ENCODE peak calls at places on chromosomes 2 and 18, in nine cellular contexts. R is stimulated activated CD4-positive, alpha-beta T cell treated with anti-CD3 and anti-CD28 coated beads, Interleukin-2, amount 100 ng/mL, for 48 hours; T is PC-9; M is KBM-7; B is coronary artery; J is LHCN-M2; Y is HS-5; I is H4; G is HEK293T. K is an unnamed sample.

GRCh38 chr18:25298853-25299274 is 53.1 kb downstream of the ZNF521 start:
- DNase-seq in T (no peak), B (no peak), M (peak), R (no peak), I (peak), G (no peak), J (peak), Y (peak), K (no peak)

GRCh38 chr2:1227289-1227900 is 185.9 kb upstream of the TPO start:
- DNase-seq in I (no peak), R (no peak), B (no peak), T (no peak), J (no peak), Y (no peak), M (no peak), G (no peak), K (no peak)

GRCh38 chr2:37679072-37679695 is 7.7 kb upstream of the CDC42EP3 start:
- DNase-seq in B (no peak), T (no peak), G (no peak), M (no peak), J (peak), Y (no peak), I (no peak), R (no peak), K (no peak)

GRCh38 chr2:194363878-194364277 is 1293.1 kb upstream of the SLC39A10 start:
- DNase-seq in J (no peak), T (no peak), M (no peak), I (no peak), Y (no peak), G (no peak), R (no peak), B (no peak), K (no peak)

GRCh38 chr2:241070361-241070760 is 31.7 kb downstream of the MTERF4 start:
- DNase-seq in R (no peak), T (no peak), J (no peak), Y (no peak), G (no peak), I (no peak), B (no peak), M (no peak), K (no peak)

GRCh38 chr2:127196998-127197397 is 23.1 kb downstream of the CYP27C1 start:
- DNase-seq in G (no peak), B (no peak), T (no peak), J (no peak), I (no peak), R (no peak), M (peak), Y (no peak), K (no peak)

GRCh38 chr2:218727502-218728165 is 17.0 kb downstream of the TTLL4 start:
- DNase-seq in G (no peak), I (peak), T (peak), M (peak), J (peak), B (no peak), R (no peak), Y (no peak), K (no peak)

GRCh38 chr18:21593540-21594257 is 6.8 kb downstream of the ESCO1 start:
- DNase-seq in T (no peak), Y (no peak), J (no peak), M (no peak), R (no peak), B (no peak), G (peak), I (no peak), K (no peak)

GRCh38 chr2:36513661-36514060 is 84.3 kb downstream of the FEZ2 start:
- DNase-seq in J (no peak), M (no peak), Y (no peak), G (no peak), B (no peak), T (no peak), I (no peak), R (no peak), K (no peak)

GRCh38 chr2:195864316-195864715 is 204.3 kb downstream of the DNAH7 start:
- DNase-seq in G (no peak), R (no peak), Y (no peak), J (no peak), M (no peak), B (no peak), T (no peak), I (no peak), K (no peak)

GRCh38 chr18:47263197-47263827 is 11.9 kb upstream of the SKOR2 start:
- DNase-seq in B (no peak), R (no peak), T (no peak), M (no peak), Y (no peak), G (no peak), I (no peak), J (no peak), K (no peak)

GRCh38 chr2:65017335-65017734 is 28.1 kb downstream of the SLC1A4 start:
- DNase-seq in G (no peak), Y (no peak), B (no peak), I (no peak), J (no peak), R (no peak), T (no peak), M (peak), K (no peak)

GRCh38 chr2:119389615-119390306 is 23.0 kb downstream of the DBI start:
- DNase-seq in G (no peak), R (no peak), J (peak), T (peak), B (no peak), Y (no peak), I (peak), M (peak), K (no peak)

GRCh38 chr2:68839260-68839833 is 31.9 kb downstream of the BMP10 start:
- DNase-seq in Y (no peak), G (peak), M (peak), J (no peak), R (no peak), B (no peak), T (no peak), I (no peak), K (no peak)

GRCh38 chr2:219451626-219452360 is 17.1 kb downstream of the SPEG start:
- DNase-seq in M (no peak), R (no peak), I (no peak), B (peak), T (no peak), J (no peak), G (no peak), Y (no peak), K (no peak)

GRCh38 chr2:152455738-152456137 is 120.8 kb downstream of the FMNL2 start:
- DNase-seq in T (no peak), Y (no peak), I (no peak), G (no peak), B (no peak), J (no peak), M (no peak), R (no peak), K (no peak)

GRCh38 chr2:27809761-27810241 is 38.3 kb downstream of the MRPL33 start:
- DNase-seq in B (no peak), M (peak), G (no peak), I (no peak), R (no peak), Y (peak), T (peak), J (peak), K (peak)

GRCh38 chr2:179936654-179937053 is 70.4 kb downstream of the CWC22 start:
- DNase-seq in T (no peak), M (peak), G (peak), B (no peak), Y (no peak), R (peak), J (no peak), I (peak), K (peak)

GRCh38 chr2:11955314-11955713 is 208.9 kb downstream of the LPIN1 start:
- DNase-seq in I (no peak), T (peak), B (no peak), J (peak), G (no peak), M (no peak), Y (peak), R (no peak), K (no peak)

GRCh38 chr2:237057107-237057506 is 28.6 kb upstream of the COPS8 start:
- DNase-seq in G (no peak), J (no peak), M (no peak), R (no peak), B (no peak), T (no peak), Y (no peak), I (no peak), K (no peak)

GRCh38 chr2:46096272-46096671 is 200.9 kb upstream of the EPAS1 start:
- DNase-seq in B (no peak), M (no peak), G (no peak), R (no peak), T (no peak), J (no peak), I (no peak), Y (no peak), K (no peak)

GRCh38 chr2:175929850-175930249 is 72.2 kb downstream of the LNPK start:
- DNase-seq in I (no peak), R (no peak), T (peak), B (no peak), J (peak), Y (no peak), M (no peak), G (no peak), K (peak)

GRCh38 chr18:8750954-8751415 is 45.6 kb downstream of the MTCL1 start:
- DNase-seq in G (no peak), J (peak), I (peak), R (no peak), Y (peak), B (peak), M (no peak), T (no peak), K (no peak)

GRCh38 chr2:101803945-101804696 is 106.6 kb downstream of the MAP4K4 start:
- DNase-seq in R (no peak), M (no peak), B (no peak), G (no peak), Y (no peak), J (no peak), I (no peak), T (no peak), K (no peak)

GRCh38 chr2:10163498-10164486 is 41.3 kb downstream of the RRM2 start:
- DNase-seq in J (no peak), R (no peak), T (no peak), M (no peak), G (no peak), Y (no peak), I (no peak), B (no peak), K (no peak)